ENCODE peak calls at places on chromosomes 4 and X, in six cellular contexts. A is naive B cell; Y is NCI-H1417; K is stimulated activated CD8-positive, alpha-beta memory T cell treated with anti-CD3 and anti-CD28 coated beads, Interleukin-7, amount 100 ng/mL, for 24 hours; F is NCI-H1092 treated with DMSO at 0.1 percent for 48 hours; U is fibroblast of pulmonary artery. C is an unnamed sample.

GRCh38 chr4:57043304-57044251 is 64.9 kb downstream of the POLR2B start:
- DNase-seq in A (no peak), Y (no peak), K (no peak), F (no peak), U (peak; percentile 82), C (no peak)

GRCh38 chr4:2793920-2794706 is 1.2 kb downstream of the SH3BP2 start:
- DNase-seq in A (no peak), Y (no peak), K (no peak), F (peak; percentile 15), U (peak; percentile 57), C (no peak)

GRCh38 chr4:111263836-111264235 is 641.0 kb upstream of the PITX2 start:
- DNase-seq in A (no peak), Y (no peak), K (no peak), F (no peak), U (no peak), C (no peak)

GRCh38 chr4:138869631-138870030 is 145.9 kb upstream of the NOCT start:
- DNase-seq in A (no peak), Y (no peak), K (no peak), F (peak; percentile 78), U (no peak), C (no peak)

GRCh38 chrX:108044554-108045256 is at the start of gene VSIG1:
- DNase-seq in A (no peak), Y (no peak), K (no peak), F (no peak), U (no peak), C (no peak)

GRCh38 chr4:139922625-139923024 is 231.4 kb downstream of the MAML3 start:
- DNase-seq in A (no peak), Y (no peak), K (no peak), F (peak; percentile 81), U (peak; percentile 74), C (no peak)

GRCh38 chr4:177441061-177441802 is 1.0 kb downstream of the AGA start:
- DNase-seq in A (peak; percentile 27), Y (peak; percentile 52), K (no peak), F (peak; percentile 26), U (peak; percentile 10), C (no peak)

GRCh38 chr4:51843309-51844156 is 580 bp downstream of the DCUN1D4 start:
- DNase-seq in A (peak; percentile 32), Y (peak; percentile 52), K (peak; percentile 20), F (peak; percentile 46), U (peak; percentile 70), C (peak; percentile 53)

GRCh38 chr4:1474126-1475090 is 68.2 kb upstream of the NKX1-1 start:
- DNase-seq in A (no peak), Y (no peak), K (no peak), F (no peak), U (no peak), C (no peak)

GRCh38 chr4:159416073-159416472 is 313.2 kb downstream of the RAPGEF2 start:
- DNase-seq in A (no peak), Y (no peak), K (no peak), F (no peak), U (no peak), C (no peak)

GRCh38 chr4:5409237-5409636 is 299.1 kb downstream of the EVC2 start:
- DNase-seq in A (no peak), Y (no peak), K (no peak), F (no peak), U (no peak), C (no peak)

GRCh38 chrX:10450229-10450958 is 170.0 kb downstream of the MID1 start:
- DNase-seq in A (no peak), Y (no peak), K (no peak), F (no peak), U (peak; percentile 81), C (peak; percentile 56)

GRCh38 chr4:169337510-169337909 is 66.8 kb upstream of the SH3RF1 start:
- DNase-seq in A (no peak), Y (no peak), K (no peak), F (no peak), U (peak; percentile 94), C (peak; percentile 88)